ENCODE peak calls at places on chromosomes 3 and 15, in six cellular contexts. B is astrocyte of the spinal cord, E is HuH-7, G is caudate nucleus, X is progenitor cell of endocrine pancreas, Z is Daoy. A is an unnamed sample.

GRCh38 chr3:65831733-65832425 is 206.8 kb downstream of the MAGI1 start:
- DNase-seq in B (no peak), G (no peak), X (no peak), E (no peak), Z (peak; percentile 56), A (no peak)

GRCh38 chr15:40217166-40217785 is 21.6 kb upstream of the PAK6 start:
- DNase-seq in B (peak; percentile 67), G (no peak), Z (peak; percentile 53), E (peak; percentile 44), X (peak; percentile 36), A (peak; percentile 45)

GRCh38 chr15:81612631-81613030 is 238.6 kb upstream of the TMC3 start:
- DNase-seq in E (no peak), X (no peak), B (no peak), G (no peak), Z (no peak), A (peak; percentile 56)

GRCh38 chr3:184601576-184602405 is 40.2 kb downstream of the EPHB3 start:
- DNase-seq in B (no peak), Z (no peak), G (no peak), E (no peak), X (no peak), A (no peak)

GRCh38 chr15:75024102-75024636 is 779 bp downstream of the PPCDC start:
- DNase-seq in E (no peak), B (no peak), Z (peak; percentile 40), X (no peak), G (no peak), A (no peak)

GRCh38 chr3:18237251-18238005 is 187.7 kb downstream of the SATB1 start:
- DNase-seq in B (peak; percentile 72), E (no peak), X (no peak), Z (peak; percentile 63), G (no peak), A (no peak)

GRCh38 chr15:77844798-77845446 is 212.2 kb upstream of the LINGO1 start:
- DNase-seq in G (no peak), E (no peak), Z (no peak), X (no peak), B (no peak), A (no peak)

GRCh38 chr15:58396181-58396580 is 35.6 kb upstream of the LIPC start:
- DNase-seq in G (no peak), Z (peak; percentile 61), X (no peak), B (peak; percentile 84), E (no peak), A (no peak)

GRCh38 chr15:52706091-52706490 is 26.9 kb upstream of the ATOSA start:
- DNase-seq in B (peak; percentile 35), E (no peak), G (no peak), Z (no peak), X (no peak), A (no peak)

GRCh38 chr3:95645291-95645690 is 1169.1 kb upstream of the EPHA6 start:
- DNase-seq in B (no peak), Z (no peak), E (no peak), X (no peak), G (no peak), A (no peak)

GRCh38 chr15:42324308-42324707 is 35.0 kb upstream of the CAPN3 start:
- DNase-seq in Z (no peak), B (no peak), X (no peak), G (no peak), E (no peak), A (no peak)

GRCh38 chr3:122679467-122680291 is 960 bp upstream of the PARP14 start:
- DNase-seq in E (peak; percentile 36), Z (peak; percentile 60), X (no peak), B (no peak), G (no peak), A (no peak)

GRCh38 chr3:55202320-55202719 is 274.5 kb upstream of the LRTM1 start:
- DNase-seq in E (no peak), X (no peak), G (no peak), B (peak; percentile 91), Z (peak; percentile 73), A (no peak)

GRCh38 chr15:52392008-52392687 is 96.5 kb upstream of the MYO5C start:
- DNase-seq in X (no peak), Z (peak; percentile 57), E (no peak), B (no peak), G (no peak), A (peak; percentile 69)

GRCh38 chr3:126731044-126731443 is 27.0 kb downstream of the CHCHD6 start:
- DNase-seq in B (no peak), Z (no peak), G (no peak), X (no peak), E (no peak), A (no peak)

GRCh38 chr3:147881933-147882332 is 472.8 kb downstream of the ZIC1 start:
- DNase-seq in Z (no peak), B (no peak), G (no peak), E (no peak), X (no peak), A (no peak)

GRCh38 chr3:109863701-109864100 is 526.4 kb upstream of the DPPA4 start:
- DNase-seq in Z (no peak), X (no peak), E (no peak), B (no peak), G (no peak), A (no peak)

GRCh38 chr3:114439279-114439678 is 145.5 kb downstream of the TIGIT start:
- DNase-seq in G (no peak), B (peak; percentile 57), Z (no peak), E (no peak), X (no peak), A (no peak)

GRCh38 chr15:90650956-90651689 is 66.0 kb upstream of the BLM start:
- DNase-seq in G (no peak), Z (no peak), X (no peak), B (no peak), E (no peak), A (no peak)

GRCh38 chr15:29123171-29123570 is 146.5 kb downstream of the NSMCE3 start:
- DNase-seq in X (no peak), E (no peak), Z (no peak), B (no peak), G (no peak), A (no peak)

GRCh38 chr3:197567900-197568685 is 12.3 kb upstream of the BDH1 start:
- DNase-seq in E (no peak), Z (no peak), G (no peak), X (no peak), B (no peak), A (no peak)